ENCODE peak calls at places on chromosomes 4 and X, in eight cellular contexts. One of them, this sample, is unnamed.

GRCh38 chrX:25022499-25023325 is 6.9 kb upstream of the ARX start:
- DNase-seq in CD8-positive, alpha-beta memory T cell: no peak
- DNase-seq in HS-5: no peak
- DNase-seq in naive B cell: no peak
- DNase-seq in AG20443: no peak
- DNase-seq in SK-MEL-5: no peak
- DNase-seq in fibroblast of the conjunctiva: no peak
- DNase-seq in Peyer's patch: no peak
- DNase-seq in this sample: no peak

GRCh38 chr4:158962396-158962795 is 140.5 kb upstream of the RAPGEF2 start:
- DNase-seq in CD8-positive, alpha-beta memory T cell: no peak
- DNase-seq in HS-5: no peak
- DNase-seq in naive B cell: no peak
- DNase-seq in AG20443: no peak
- DNase-seq in SK-MEL-5: peak
- DNase-seq in fibroblast of the conjunctiva: no peak
- DNase-seq in Peyer's patch: no peak
- DNase-seq in this sample: no peak

GRCh38 chr4:4356106-4357041 is 30.5 kb upstream of the NSG1 start:
- DNase-seq in CD8-positive, alpha-beta memory T cell: no peak
- DNase-seq in HS-5: no peak
- DNase-seq in naive B cell: no peak
- DNase-seq in AG20443: no peak
- DNase-seq in SK-MEL-5: no peak
- DNase-seq in fibroblast of the conjunctiva: no peak
- DNase-seq in Peyer's patch: no peak
- DNase-seq in this sample: no peak

GRCh38 chr4:7299908-7300710 is 107.8 kb downstream of the SORCS2 start:
- DNase-seq in CD8-positive, alpha-beta memory T cell: no peak
- DNase-seq in HS-5: no peak
- DNase-seq in naive B cell: no peak
- DNase-seq in AG20443: no peak
- DNase-seq in SK-MEL-5: no peak
- DNase-seq in fibroblast of the conjunctiva: no peak
- DNase-seq in Peyer's patch: no peak
- DNase-seq in this sample: no peak

GRCh38 chrX:154123241-154124219 is 20.5 kb upstream of the OPN1LW start:
- DNase-seq in CD8-positive, alpha-beta memory T cell: peak
- DNase-seq in HS-5: no peak
- DNase-seq in naive B cell: no peak
- DNase-seq in AG20443: no peak
- DNase-seq in SK-MEL-5: peak
- DNase-seq in fibroblast of the conjunctiva: no peak
- DNase-seq in Peyer's patch: no peak
- DNase-seq in this sample: no peak

GRCh38 chrX:22192419-22193086 is 80.2 kb upstream of the CBLL2 start:
- DNase-seq in CD8-positive, alpha-beta memory T cell: peak
- DNase-seq in HS-5: peak
- DNase-seq in naive B cell: peak
- DNase-seq in AG20443: peak
- DNase-seq in SK-MEL-5: peak
- DNase-seq in fibroblast of the conjunctiva: peak
- DNase-seq in Peyer's patch: peak
- DNase-seq in this sample: peak

GRCh38 chrX:130771230-130771629 is 131.8 kb downstream of the ENOX2 start:
- DNase-seq in CD8-positive, alpha-beta memory T cell: no peak
- DNase-seq in HS-5: no peak
- DNase-seq in naive B cell: no peak
- DNase-seq in AG20443: no peak
- DNase-seq in SK-MEL-5: no peak
- DNase-seq in fibroblast of the conjunctiva: no peak
- DNase-seq in Peyer's patch: no peak
- DNase-seq in this sample: no peak

GRCh38 chrX:102765217-102765616 is 44.7 kb downstream of the GPRASP3 start:
- DNase-seq in CD8-positive, alpha-beta memory T cell: no peak
- DNase-seq in HS-5: peak
- DNase-seq in naive B cell: no peak
- DNase-seq in AG20443: peak
- DNase-seq in SK-MEL-5: no peak
- DNase-seq in fibroblast of the conjunctiva: peak
- DNase-seq in Peyer's patch: no peak
- DNase-seq in this sample: no peak

GRCh38 chr4:39032218-39033085 is at the start of gene TMEM156:
- DNase-seq in CD8-positive, alpha-beta memory T cell: peak
- DNase-seq in HS-5: no peak
- DNase-seq in naive B cell: peak
- DNase-seq in AG20443: no peak
- DNase-seq in SK-MEL-5: no peak
- DNase-seq in fibroblast of the conjunctiva: no peak
- DNase-seq in Peyer's patch: no peak
- DNase-seq in this sample: no peak

GRCh38 chr4:98522603-98523395 is 135.6 kb downstream of the TSPAN5 start:
- DNase-seq in CD8-positive, alpha-beta memory T cell: no peak
- DNase-seq in HS-5: peak
- DNase-seq in naive B cell: no peak
- DNase-seq in AG20443: peak
- DNase-seq in SK-MEL-5: no peak
- DNase-seq in fibroblast of the conjunctiva: peak
- DNase-seq in Peyer's patch: no peak
- DNase-seq in this sample: no peak

GRCh38 chr4:140141196-140141845 is 12.7 kb downstream of the MAML3 start:
- DNase-seq in CD8-positive, alpha-beta memory T cell: no peak
- DNase-seq in HS-5: no peak
- DNase-seq in naive B cell: no peak
- DNase-seq in AG20443: no peak
- DNase-seq in SK-MEL-5: no peak
- DNase-seq in fibroblast of the conjunctiva: no peak
- DNase-seq in Peyer's patch: no peak
- DNase-seq in this sample: peak

GRCh38 chrX:109840585-109840984 is 107.5 kb upstream of the ACSL4 start:
- DNase-seq in CD8-positive, alpha-beta memory T cell: no peak
- DNase-seq in HS-5: peak
- DNase-seq in naive B cell: no peak
- DNase-seq in AG20443: peak
- DNase-seq in SK-MEL-5: peak
- DNase-seq in fibroblast of the conjunctiva: peak
- DNase-seq in Peyer's patch: no peak
- DNase-seq in this sample: no peak

GRCh38 chrX:118208476-118208875 is 91.9 kb upstream of the KLHL13 start:
- DNase-seq in CD8-positive, alpha-beta memory T cell: no peak
- DNase-seq in HS-5: no peak
- DNase-seq in naive B cell: no peak
- DNase-seq in AG20443: no peak
- DNase-seq in SK-MEL-5: no peak
- DNase-seq in fibroblast of the conjunctiva: no peak
- DNase-seq in Peyer's patch: no peak
- DNase-seq in this sample: peak

GRCh38 chrX:1629244-1629643 is 14.4 kb downstream of the ASMT start:
- DNase-seq in CD8-positive, alpha-beta memory T cell: no peak
- DNase-seq in HS-5: no peak
- DNase-seq in naive B cell: no peak
- DNase-seq in AG20443: no peak
- DNase-seq in SK-MEL-5: no peak
- DNase-seq in fibroblast of the conjunctiva: no peak
- DNase-seq in Peyer's patch: no peak
- DNase-seq in this sample: no peak